ENCODE peak calls at places on chromosomes 2 and 18, in seven cellular contexts. One of them, this sample, is unnamed.

GRCh38 chr2:72118951-72119350 is 28.7 kb downstream of the CYP26B1 start:
- DNase-seq in endodermal cell: no peak
- DNase-seq in M059J: no peak
- DNase-seq in HAP-1: no peak
- DNase-seq in lower lobe of right lung: no peak
- DNase-seq in EH: no peak
- DNase-seq in heart left ventricle: no peak
- DNase-seq in this sample: no peak

GRCh38 chr2:119231975-119232665 is 8.5 kb downstream of the STEAP3 start:
- DNase-seq in lower lobe of right lung: no peak
- DNase-seq in heart left ventricle: no peak
- DNase-seq in endodermal cell: no peak
- DNase-seq in EH: peak
- DNase-seq in HAP-1: no peak
- DNase-seq in M059J: peak
- DNase-seq in this sample: peak

GRCh38 chr2:216012133-216012829 is 1.1 kb downstream of the MREG start:
- DNase-seq in HAP-1: peak
- DNase-seq in lower lobe of right lung: no peak
- DNase-seq in EH: peak
- DNase-seq in M059J: peak
- DNase-seq in endodermal cell: peak
- DNase-seq in heart left ventricle: no peak
- DNase-seq in this sample: peak

GRCh38 chr2:62998949-62999348 is 51.7 kb upstream of the OTX1 start:
- DNase-seq in HAP-1: no peak
- DNase-seq in heart left ventricle: no peak
- DNase-seq in EH: peak
- DNase-seq in lower lobe of right lung: no peak
- DNase-seq in endodermal cell: no peak
- DNase-seq in M059J: peak
- DNase-seq in this sample: peak

GRCh38 chr18:22705328-22705727 is 227.8 kb upstream of the RBBP8 start:
- DNase-seq in heart left ventricle: no peak
- DNase-seq in endodermal cell: no peak
- DNase-seq in lower lobe of right lung: no peak
- DNase-seq in EH: peak
- DNase-seq in HAP-1: no peak
- DNase-seq in M059J: peak
- DNase-seq in this sample: peak

GRCh38 chr2:83069724-83070123 is 1389.4 kb downstream of the SUCLG1 start:
- DNase-seq in lower lobe of right lung: no peak
- DNase-seq in EH: peak
- DNase-seq in M059J: peak
- DNase-seq in endodermal cell: no peak
- DNase-seq in HAP-1: peak
- DNase-seq in heart left ventricle: no peak
- DNase-seq in this sample: peak

GRCh38 chr2:40243581-40243980 is 208.3 kb downstream of the SLC8A1 start:
- DNase-seq in M059J: peak
- DNase-seq in HAP-1: no peak
- DNase-seq in endodermal cell: no peak
- DNase-seq in lower lobe of right lung: no peak
- DNase-seq in heart left ventricle: no peak
- DNase-seq in EH: peak
- DNase-seq in this sample: peak

GRCh38 chr2:181810823-181811695 is 80.5 kb upstream of the ITPRID2 start:
- DNase-seq in HAP-1: no peak
- DNase-seq in M059J: peak
- DNase-seq in heart left ventricle: no peak
- DNase-seq in lower lobe of right lung: no peak
- DNase-seq in endodermal cell: peak
- DNase-seq in EH: peak
- DNase-seq in this sample: peak

This sample was measured in ELR.